ENCODE peak calls at places on chromosomes 13 and 19, in five cellular contexts. One of them, this sample, is unnamed.

GRCh38 chr13:36706755-36707154 is 32.9 kb downstream of the SERTM1 start:
- DNase-seq in AG09319: no peak
- DNase-seq in stimulated activated CD4-positive, alpha-beta T cell treated with anti-CD3 and anti-CD28 coated beads, TNF-alpha, amount 100 ng/mL, for 24 hours: no peak
- DNase-seq in ecto neural progenitor cell: no peak
- DNase-seq in cardiac fibroblast: peak
- DNase-seq in this sample: no peak

GRCh38 chr19:6730153-6730804 is 7.1 kb downstream of the GPR108 start:
- DNase-seq in stimulated activated CD4-positive, alpha-beta T cell treated with anti-CD3 and anti-CD28 coated beads, TNF-alpha, amount 100 ng/mL, for 24 hours: no peak
- DNase-seq in AG09319: no peak
- DNase-seq in cardiac fibroblast: no peak
- DNase-seq in ecto neural progenitor cell: peak
- DNase-seq in this sample: peak

GRCh38 chr19:6476155-6476895 is 5.3 kb downstream of the DENND1C start:
- DNase-seq in cardiac fibroblast: peak
- DNase-seq in stimulated activated CD4-positive, alpha-beta T cell treated with anti-CD3 and anti-CD28 coated beads, TNF-alpha, amount 100 ng/mL, for 24 hours: no peak
- DNase-seq in AG09319: no peak
- DNase-seq in ecto neural progenitor cell: peak
- DNase-seq in this sample: peak

GRCh38 chr19:16849168-16849567 is 20.0 kb downstream of the SIN3B start:
- DNase-seq in stimulated activated CD4-positive, alpha-beta T cell treated with anti-CD3 and anti-CD28 coated beads, TNF-alpha, amount 100 ng/mL, for 24 hours: no peak
- DNase-seq in cardiac fibroblast: no peak
- DNase-seq in AG09319: no peak
- DNase-seq in ecto neural progenitor cell: no peak
- DNase-seq in this sample: no peak

GRCh38 chr13:96091932-96092253 is 2.0 kb downstream of the HS6ST3 start:
- DNase-seq in AG09319: no peak
- DNase-seq in ecto neural progenitor cell: no peak
- DNase-seq in stimulated activated CD4-positive, alpha-beta T cell treated with anti-CD3 and anti-CD28 coated beads, TNF-alpha, amount 100 ng/mL, for 24 hours: no peak
- DNase-seq in cardiac fibroblast: no peak
- DNase-seq in this sample: no peak

GRCh38 chr13:38661276-38661675 is 25.6 kb upstream of the FREM2 start:
- DNase-seq in stimulated activated CD4-positive, alpha-beta T cell treated with anti-CD3 and anti-CD28 coated beads, TNF-alpha, amount 100 ng/mL, for 24 hours: no peak
- DNase-seq in cardiac fibroblast: peak
- DNase-seq in ecto neural progenitor cell: no peak
- DNase-seq in AG09319: no peak
- DNase-seq in this sample: no peak

GRCh38 chr19:47615714-47616113 is 6.8 kb downstream of the BICRA start:
- DNase-seq in ecto neural progenitor cell: no peak
- DNase-seq in AG09319: no peak
- DNase-seq in stimulated activated CD4-positive, alpha-beta T cell treated with anti-CD3 and anti-CD28 coated beads, TNF-alpha, amount 100 ng/mL, for 24 hours: no peak
- DNase-seq in cardiac fibroblast: no peak
- DNase-seq in this sample: peak

GRCh38 chr19:5138606-5139594 is 170.0 kb downstream of the KDM4B start:
- DNase-seq in ecto neural progenitor cell: no peak
- DNase-seq in AG09319: no peak
- DNase-seq in stimulated activated CD4-positive, alpha-beta T cell treated with anti-CD3 and anti-CD28 coated beads, TNF-alpha, amount 100 ng/mL, for 24 hours: peak
- DNase-seq in cardiac fibroblast: peak
- DNase-seq in this sample: peak

GRCh38 chr13:59391696-59392095 is 772.0 kb downstream of the DIAPH3 start:
- DNase-seq in stimulated activated CD4-positive, alpha-beta T cell treated with anti-CD3 and anti-CD28 coated beads, TNF-alpha, amount 100 ng/mL, for 24 hours: peak
- DNase-seq in AG09319: peak
- DNase-seq in cardiac fibroblast: peak
- DNase-seq in ecto neural progenitor cell: peak
- DNase-seq in this sample: peak

GRCh38 chr19:13104848-13105646 is 2.4 kb upstream of the LYL1 start:
- DNase-seq in stimulated activated CD4-positive, alpha-beta T cell treated with anti-CD3 and anti-CD28 coated beads, TNF-alpha, amount 100 ng/mL, for 24 hours: no peak
- DNase-seq in ecto neural progenitor cell: peak
- DNase-seq in cardiac fibroblast: no peak
- DNase-seq in AG09319: no peak
- DNase-seq in this sample: no peak

GRCh38 chr13:28753208-28753892 is 34.6 kb upstream of the SLC46A3 start:
- DNase-seq in ecto neural progenitor cell: no peak
- DNase-seq in cardiac fibroblast: peak
- DNase-seq in stimulated activated CD4-positive, alpha-beta T cell treated with anti-CD3 and anti-CD28 coated beads, TNF-alpha, amount 100 ng/mL, for 24 hours: no peak
- DNase-seq in AG09319: peak
- DNase-seq in this sample: no peak

GRCh38 chr13:114017028-114017630 is 43.3 kb upstream of the C13orf46 start:
- DNase-seq in AG09319: no peak
- DNase-seq in stimulated activated CD4-positive, alpha-beta T cell treated with anti-CD3 and anti-CD28 coated beads, TNF-alpha, amount 100 ng/mL, for 24 hours: no peak
- DNase-seq in cardiac fibroblast: peak
- DNase-seq in ecto neural progenitor cell: no peak
- DNase-seq in this sample: no peak

GRCh38 chr19:29483944-29484581 is 41.7 kb upstream of the VSTM2B start:
- DNase-seq in ecto neural progenitor cell: peak
- DNase-seq in AG09319: no peak
- DNase-seq in stimulated activated CD4-positive, alpha-beta T cell treated with anti-CD3 and anti-CD28 coated beads, TNF-alpha, amount 100 ng/mL, for 24 hours: no peak
- DNase-seq in cardiac fibroblast: no peak
- DNase-seq in this sample: no peak

GRCh38 chr19:13404236-13404635 is 102.0 kb downstream of the CACNA1A start:
- DNase-seq in AG09319: no peak
- DNase-seq in ecto neural progenitor cell: no peak
- DNase-seq in stimulated activated CD4-positive, alpha-beta T cell treated with anti-CD3 and anti-CD28 coated beads, TNF-alpha, amount 100 ng/mL, for 24 hours: no peak
- DNase-seq in cardiac fibroblast: no peak
- DNase-seq in this sample: no peak

GRCh38 chr19:39970424-39970673 is 616 bp upstream of the PSMC4 start:
- DNase-seq in ecto neural progenitor cell: no peak
- DNase-seq in stimulated activated CD4-positive, alpha-beta T cell treated with anti-CD3 and anti-CD28 coated beads, TNF-alpha, amount 100 ng/mL, for 24 hours: no peak
- DNase-seq in cardiac fibroblast: no peak
- DNase-seq in AG09319: no peak
- DNase-seq in this sample: no peak

GRCh38 chr13:50119593-50119992 is 104.3 kb downstream of the KCNRG start:
- DNase-seq in ecto neural progenitor cell: no peak
- DNase-seq in AG09319: no peak
- DNase-seq in stimulated activated CD4-positive, alpha-beta T cell treated with anti-CD3 and anti-CD28 coated beads, TNF-alpha, amount 100 ng/mL, for 24 hours: no peak
- DNase-seq in cardiac fibroblast: peak
- DNase-seq in this sample: no peak